ENCODE peak calls at places on chromosomes 7 and 10, in four cellular contexts. D, F, Z and Q are unnamed samples.

GRCh38 chr7:49580000-49580399 is 193.4 kb upstream of the VWC2 start:
- DNase-seq in D (no peak), F (no peak), Z (no peak), Q (no peak)

GRCh38 chr10:96118604-96119450 is 11.3 kb upstream of the ZNF518A start:
- DNase-seq in D (no peak), F (peak; percentile 89), Z (no peak), Q (no peak)

GRCh38 chr10:121076760-121077159 is 225.6 kb downstream of the WDR11 start:
- DNase-seq in D (no peak), F (no peak), Z (no peak), Q (peak; percentile 49)

GRCh38 chr7:80921130-80921529 is 2.3 kb upstream of the SEMA3C start:
- DNase-seq in D (no peak), F (peak; percentile 82), Z (no peak), Q (no peak)

GRCh38 chr7:55776196-55776595 is 86.4 kb downstream of the SEPTIN14 start:
- DNase-seq in D (no peak), F (no peak), Z (no peak), Q (no peak)

GRCh38 chr10:75165684-75166622 is 44.6 kb upstream of the VDAC2 start:
- DNase-seq in D (no peak), F (no peak), Z (no peak), Q (no peak)

GRCh38 chr7:120991570-120991969 is 3.1 kb downstream of the CPED1 start:
- DNase-seq in D (no peak), F (no peak), Z (no peak), Q (no peak)

GRCh38 chr7:137927386-137927785 is 74.5 kb downstream of the CREB3L2 start:
- DNase-seq in D (no peak), F (no peak), Z (no peak), Q (no peak)

GRCh38 chr7:149884016-149884415 is 10.2 kb downstream of the ATP6V0E2 start:
- DNase-seq in D (peak; percentile 66), F (no peak), Z (peak; percentile 83), Q (peak; percentile 56)

GRCh38 chr10:71128311-71129010 is 83.9 kb upstream of the UNC5B start:
- DNase-seq in D (peak; percentile 60), F (no peak), Z (no peak), Q (no peak)

GRCh38 chr7:14210075-14210474 is 220.6 kb upstream of the ETV1 start:
- DNase-seq in D (no peak), F (no peak), Z (no peak), Q (no peak)

GRCh38 chr10:36256166-36256565 is 614.1 kb upstream of the FZD8 start:
- DNase-seq in D (no peak), F (no peak), Z (no peak), Q (no peak)

GRCh38 chr10:103241262-103242011 is 4.2 kb upstream of the RPEL1 start:
- DNase-seq in D (no peak), F (peak; percentile 96), Z (peak; percentile 66), Q (no peak)